ENCODE peak calls at places on chromosome 14, in five cellular contexts. E is stimulated activated CD4-positive, alpha-beta T cell treated with anti-CD3 and anti-CD28 coated beads, Interleukin-15, amount 100 ng/mL, for 1 hour; O is Calu3; X is lower leg skin; N is caudate nucleus. P is an unnamed sample.

GRCh38 chr14:84750763-84751554 is 779.0 kb upstream of the FLRT2 start:
- DNase-seq in E (no peak), O (no peak), X (no peak), N (no peak), P (no peak)

GRCh38 chr14:32757568-32757967 is 181.1 kb upstream of the NPAS3 start:
- DNase-seq in E (no peak), O (no peak), X (no peak), N (no peak), P (no peak)

GRCh38 chr14:61337893-61338292 is 16.5 kb downstream of the PRKCH start:
- DNase-seq in E (peak), O (peak), X (no peak), N (no peak), P (no peak)

GRCh38 chr14:72904840-72905561 is 11.1 kb upstream of the DPF3 start:
- DNase-seq in E (peak), O (peak), X (no peak), N (peak), P (peak)

GRCh38 chr14:65287264-65288131 is 125.0 kb upstream of the FUT8 start:
- DNase-seq in E (peak), O (no peak), X (no peak), N (no peak), P (no peak)

GRCh38 chr14:89702151-89702936 is 252.2 kb downstream of the EFCAB11 start:
- DNase-seq in E (no peak), O (no peak), X (peak), N (no peak), P (no peak)

GRCh38 chr14:78181270-78181669 is 11.1 kb downstream of the NRXN3 start:
- DNase-seq in E (no peak), O (no peak), X (peak), N (no peak), P (no peak)

GRCh38 chr14:53108292-53108937 is 44.7 kb downstream of the DDHD1 start:
- DNase-seq in E (no peak), O (no peak), X (no peak), N (no peak), P (no peak)

P was measured in C1 segment of cervical spinal cord.